ENCODE peak calls at places on chromosome 5, in four cellular contexts. One of them, this sample, is unnamed.
A peak's percentile ranks its signal among the peaks of the same experiment; 100 is the strongest.

GRCh38 chr5:132413567-132413966 is 44.1 kb downstream of the SLC22A5 start:
- DNase-seq in substantia nigra: no peak
- DNase-seq in tibial artery: no peak
- DNase-seq in A673: no peak
- DNase-seq in this sample: no peak

GRCh38 chr5:7745882-7746735 is 104.8 kb downstream of the CFAP90 start:
- DNase-seq in substantia nigra: no peak
- DNase-seq in A673: peak; percentile 73
- DNase-seq in tibial artery: peak; percentile 81
- DNase-seq in this sample: peak; percentile 77

GRCh38 chr5:69517763-69518212 is 25.2 kb downstream of the OCLN start:
- DNase-seq in substantia nigra: no peak
- DNase-seq in A673: no peak
- DNase-seq in tibial artery: no peak
- DNase-seq in this sample: no peak

GRCh38 chr5:56569576-56569975 is 245.8 kb upstream of the MAP3K1 start:
- DNase-seq in A673: peak; percentile 15
- DNase-seq in substantia nigra: no peak
- DNase-seq in tibial artery: no peak
- DNase-seq in this sample: no peak

GRCh38 chr5:14097998-14098471 is 45.1 kb upstream of the TRIO start:
- DNase-seq in A673: no peak
- DNase-seq in substantia nigra: no peak
- DNase-seq in tibial artery: no peak
- DNase-seq in this sample: no peak

GRCh38 chr5:170273968-170274710 is 23.4 kb downstream of the LCP2 start:
- DNase-seq in A673: peak; percentile 63
- DNase-seq in tibial artery: no peak
- DNase-seq in substantia nigra: no peak
- DNase-seq in this sample: no peak

GRCh38 chr5:154262376-154262775 is 71.8 kb downstream of the GALNT10 start:
- DNase-seq in substantia nigra: no peak
- DNase-seq in tibial artery: no peak
- DNase-seq in A673: no peak
- DNase-seq in this sample: no peak

GRCh38 chr5:81303563-81303962 is 2.2 kb downstream of the ZCCHC9 start:
- DNase-seq in tibial artery: no peak
- DNase-seq in A673: no peak
- DNase-seq in substantia nigra: no peak
- DNase-seq in this sample: no peak

GRCh38 chr5:151183451-151184245 is 26.1 kb upstream of the ANXA6 start:
- DNase-seq in substantia nigra: no peak
- DNase-seq in tibial artery: no peak
- DNase-seq in A673: peak; percentile 24
- DNase-seq in this sample: no peak

GRCh38 chr5:81393783-81394718 is at the start of gene ACOT12:
- DNase-seq in A673: peak; percentile 8
- DNase-seq in tibial artery: no peak
- DNase-seq in substantia nigra: no peak
- DNase-seq in this sample: peak; percentile 42

GRCh38 chr5:141560141-141560540 is 58.7 kb downstream of the DIAPH1 start:
- DNase-seq in A673: peak; percentile 48
- DNase-seq in tibial artery: no peak
- DNase-seq in substantia nigra: no peak
- DNase-seq in this sample: no peak

GRCh38 chr5:66209350-66209749 is 65.2 kb downstream of the SREK1 start:
- DNase-seq in A673: no peak
- DNase-seq in tibial artery: no peak
- DNase-seq in substantia nigra: no peak
- DNase-seq in this sample: no peak

GRCh38 chr5:1089621-1090040 is 22.2 kb downstream of the SLC12A7 start:
- DNase-seq in A673: no peak
- DNase-seq in substantia nigra: no peak
- DNase-seq in tibial artery: no peak
- DNase-seq in this sample: no peak

GRCh38 chr5:4018968-4019766 is 423.5 kb downstream of the IRX1 start:
- DNase-seq in tibial artery: no peak
- DNase-seq in substantia nigra: no peak
- DNase-seq in A673: no peak
- DNase-seq in this sample: no peak

GRCh38 chr5:38948501-38948900 is 102.7 kb downstream of the OSMR start:
- DNase-seq in A673: no peak
- DNase-seq in substantia nigra: no peak
- DNase-seq in tibial artery: no peak
- DNase-seq in this sample: no peak

GRCh38 chr5:120086081-120086480 is 378.0 kb upstream of the PRR16 start:
- DNase-seq in A673: no peak
- DNase-seq in substantia nigra: no peak
- DNase-seq in tibial artery: no peak
- DNase-seq in this sample: no peak

GRCh38 chr5:80143491-80143890 is 108.3 kb downstream of the THBS4 start:
- DNase-seq in A673: no peak
- DNase-seq in tibial artery: no peak
- DNase-seq in substantia nigra: no peak
- DNase-seq in this sample: no peak

GRCh38 chr5:59793000-59793399 is 100.5 kb downstream of the PDE4D start:
- DNase-seq in tibial artery: peak; percentile 25
- DNase-seq in substantia nigra: no peak
- DNase-seq in A673: no peak
- DNase-seq in this sample: no peak

DNA sequence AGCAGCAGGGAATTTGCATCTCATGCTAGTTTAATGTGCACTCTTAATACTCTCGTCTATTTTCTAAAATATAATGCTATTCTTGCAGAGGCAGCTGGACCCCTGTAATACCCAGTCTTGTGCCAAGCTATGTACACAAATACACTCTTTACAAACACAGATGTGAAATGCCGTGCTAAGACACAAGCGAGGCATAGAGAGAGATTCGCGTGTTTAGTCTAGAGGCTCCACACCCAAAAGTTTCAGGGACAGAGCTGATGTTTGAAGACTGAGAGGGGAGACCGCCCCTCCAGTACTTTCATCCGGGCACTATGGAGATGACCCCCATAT is 1.2 kb downstream of the DPYSL3 start:
- DNase-seq in A673: no peak
- DNase-seq in substantia nigra: no peak
- DNase-seq in tibial artery: no peak
- DNase-seq in this sample: no peak
- H3K27ac ChIP-seq in A673: no peak overlapping the region
- H3K27ac ChIP-seq in substantia nigra: no peak overlapping the region
- H3K27ac ChIP-seq in tibial artery: peak overlapping the region; percentile 76
- H3K27ac ChIP-seq in this sample: no peak overlapping the region

GRCh38 chr5:149981233-149981632 is 19.2 kb downstream of the TIGD6 start:
- DNase-seq in tibial artery: no peak
- DNase-seq in substantia nigra: no peak
- DNase-seq in A673: no peak
- DNase-seq in this sample: no peak

GRCh38 chr5:149979898-149980297 is 19.3 kb downstream of the SLC26A2 start:
- DNase-seq in substantia nigra: no peak
- DNase-seq in A673: no peak
- DNase-seq in tibial artery: no peak
- DNase-seq in this sample: no peak

DNA sequence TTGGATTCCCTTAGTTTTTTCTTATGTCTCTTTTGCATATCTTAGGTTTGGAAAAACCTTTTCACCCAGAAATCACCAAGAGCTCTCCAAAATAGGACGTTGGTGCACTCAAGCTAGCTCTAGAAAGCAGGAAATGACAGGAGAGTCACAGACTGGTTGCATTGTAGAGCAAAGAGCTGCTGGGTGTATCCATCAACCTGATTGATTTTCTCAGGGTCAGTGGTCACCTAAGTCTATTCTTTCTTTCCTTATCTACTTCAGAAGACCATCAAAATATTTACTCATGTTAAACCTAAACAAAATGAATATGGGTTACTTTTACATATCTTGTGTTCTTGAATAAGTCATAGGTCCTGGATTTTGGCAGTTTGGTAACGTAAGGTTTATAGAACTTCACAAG is 14.9 kb downstream of the SLC26A2 start:
- DNase-seq in A673: no peak
- DNase-seq in substantia nigra: no peak
- DNase-seq in tibial artery: no peak
- DNase-seq in this sample: no peak
- H3K27ac ChIP-seq in A673: no peak overlapping the region
- H3K27ac ChIP-seq in substantia nigra: no peak overlapping the region
- H3K27ac ChIP-seq in tibial artery: no peak overlapping the region
- H3K27ac ChIP-seq in this sample: no peak overlapping the region

GRCh38 chr5:145944328-145944727 is 8.0 kb downstream of the SH3RF2 start:
- DNase-seq in tibial artery: no peak
- DNase-seq in substantia nigra: no peak
- DNase-seq in A673: no peak
- DNase-seq in this sample: no peak

GRCh38 chr5:145942749-145943148 is 6.4 kb downstream of the SH3RF2 start:
- DNase-seq in substantia nigra: no peak
- DNase-seq in A673: no peak
- DNase-seq in tibial artery: no peak
- DNase-seq in this sample: no peak

GRCh38 chr5:145942202-145942601 is 5.8 kb downstream of the SH3RF2 start:
- DNase-seq in A673: no peak
- DNase-seq in substantia nigra: no peak
- DNase-seq in tibial artery: no peak
- DNase-seq in this sample: no peak

GRCh38 chr5:145945620-145946111 is 9.3 kb downstream of the SH3RF2 start:
- DNase-seq in tibial artery: no peak
- DNase-seq in substantia nigra: no peak
- DNase-seq in A673: no peak
- DNase-seq in this sample: no peak

GRCh38 chr5:145943674-145944121 is 7.3 kb downstream of the SH3RF2 start:
- DNase-seq in tibial artery: peak; percentile 26
- DNase-seq in A673: peak; percentile 74
- DNase-seq in substantia nigra: no peak
- DNase-seq in this sample: no peak
- H3K27ac ChIP-seq in tibial artery: no peak overlapping the region
- H3K27ac ChIP-seq in A673: no peak overlapping the region
- H3K27ac ChIP-seq in substantia nigra: no peak overlapping the region
- H3K27ac ChIP-seq in this sample: peak overlapping the region; percentile 82

GRCh38 chr5:34924462-34924765 is 4.9 kb upstream of the DNAJC21 start:
- DNase-seq in substantia nigra: no peak
- DNase-seq in A673: no peak
- DNase-seq in tibial artery: no peak
- DNase-seq in this sample: no peak
- H3K27ac ChIP-seq in substantia nigra: no peak overlapping the region
- H3K27ac ChIP-seq in A673: no peak overlapping the region
- H3K27ac ChIP-seq in tibial artery: no peak overlapping the region
- H3K27ac ChIP-seq in this sample: no peak overlapping the region